ENCODE peak calls at places on chromosomes 7 and 10, in four cellular contexts. E, L, S and H are unnamed samples.
A peak's percentile ranks its signal among the peaks of the same experiment; 100 is the strongest.

GRCh38 chr7:144027974-144028373 is 20.8 kb upstream of the OR2A5 start:
- DNase-seq in E (no peak), L (no peak), S (no peak), H (no peak)

GRCh38 chr10:77586719-77587423 is 50.7 kb downstream of the KCNMA1 start:
- DNase-seq in S (no peak), L (no peak), E (no peak), H (no peak)

GRCh38 chr10:121240556-121240955 is 357.7 kb downstream of the FGFR2 start:
- DNase-seq in L (no peak), E (no peak), S (no peak), H (no peak)

GRCh38 chr10:12943425-12943824 is 58.1 kb downstream of the CCDC3 start:
- DNase-seq in E (peak; percentile 43), S (no peak), L (no peak), H (no peak)

GRCh38 chr7:142859829-142860228 is 5.0 kb downstream of the EPHB6 start:
- DNase-seq in L (no peak), S (no peak), E (no peak), H (no peak)

GRCh38 chr10:61503051-61503450 is 49.9 kb upstream of the TMEM26 start:
- DNase-seq in E (no peak), L (no peak), S (no peak), H (no peak)

GRCh38 chr7:113289140-113289740 is 170.9 kb upstream of the SMIM30 start:
- DNase-seq in E (no peak), S (no peak), L (peak; percentile 36), H (peak; percentile 42)

GRCh38 chr7:65960351-65961074 is 21.5 kb downstream of the GUSB start:
- DNase-seq in S (no peak), L (no peak), E (no peak), H (no peak)

GRCh38 chr7:128347573-128348147 is 4.0 kb upstream of the RBM28 start:
- DNase-seq in E (peak; percentile 61), S (no peak), L (peak; percentile 50), H (peak; percentile 89)

GRCh38 chr7:35695628-35695888 is 623 bp upstream of the HERPUD2 start:
- DNase-seq in L (no peak), S (no peak), E (no peak), H (peak; percentile 40)

GRCh38 chr10:130914377-130914776 is 397.1 kb downstream of the TCERG1L start:
- DNase-seq in S (no peak), E (no peak), L (no peak), H (no peak)

GRCh38 chr7:155861480-155861868 is 49.2 kb upstream of the SHH start:
- DNase-seq in E (peak; percentile 35), L (no peak), S (no peak), H (no peak)

GRCh38 chr7:155860461-155860839 is 48.2 kb upstream of the SHH start:
- DNase-seq in S (no peak), L (no peak), E (peak; percentile 26), H (no peak)

GRCh38 chr7:155862088-155862487 is 49.8 kb upstream of the SHH start:
- DNase-seq in E (no peak), S (no peak), L (no peak), H (no peak)

GRCh38 chr7:155862516-155863257 is 50.4 kb upstream of the SHH start:
- DNase-seq in L (no peak), S (no peak), E (peak; percentile 48), H (no peak)

DNA sequence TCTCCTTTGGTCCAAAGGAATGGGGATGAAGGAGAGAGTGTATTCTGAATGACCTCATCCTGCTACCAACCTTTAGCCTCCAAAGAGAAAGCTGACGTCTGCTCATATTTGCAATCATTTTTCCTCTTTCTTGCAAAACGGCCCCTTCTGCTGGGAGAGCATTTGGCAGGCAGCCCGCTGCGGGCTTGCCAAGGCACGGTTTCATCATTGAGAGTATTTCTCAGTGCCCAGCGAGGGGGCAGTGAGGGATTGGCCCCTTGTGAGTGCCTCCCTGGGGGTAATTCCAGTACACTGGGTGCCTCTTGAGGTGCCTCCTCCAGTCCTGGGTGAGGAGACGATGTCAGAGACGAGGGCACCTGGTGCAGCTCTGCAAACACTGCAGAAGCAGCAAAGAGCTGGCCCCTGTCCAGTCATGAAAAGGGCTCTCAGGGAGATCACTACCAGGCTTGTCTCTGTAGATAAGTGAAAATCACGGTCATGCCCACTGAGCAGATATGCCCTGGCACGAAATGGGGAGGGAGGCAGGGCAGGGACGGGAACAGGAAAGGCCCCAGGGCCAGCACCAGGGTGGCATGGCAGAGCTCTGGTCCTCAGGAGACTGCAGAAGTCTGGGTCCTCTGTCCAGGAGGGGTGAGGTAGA is 48.7 kb upstream of the SHH start:
- DNase-seq in L (no peak), E (no peak), S (no peak), H (no peak)
- TF ChIP-seq TCF12 in L (no peak), E (no peak), S (no peak), H (no peak)

GRCh38 chr7:23254051-23254681 is 7.6 kb downstream of the GPNMB start:
- DNase-seq in L (no peak), E (no peak), S (no peak), H (no peak)
- TF ChIP-seq TCF12 in L (no peak), E (no peak), S (no peak), H (no peak)

DNA sequence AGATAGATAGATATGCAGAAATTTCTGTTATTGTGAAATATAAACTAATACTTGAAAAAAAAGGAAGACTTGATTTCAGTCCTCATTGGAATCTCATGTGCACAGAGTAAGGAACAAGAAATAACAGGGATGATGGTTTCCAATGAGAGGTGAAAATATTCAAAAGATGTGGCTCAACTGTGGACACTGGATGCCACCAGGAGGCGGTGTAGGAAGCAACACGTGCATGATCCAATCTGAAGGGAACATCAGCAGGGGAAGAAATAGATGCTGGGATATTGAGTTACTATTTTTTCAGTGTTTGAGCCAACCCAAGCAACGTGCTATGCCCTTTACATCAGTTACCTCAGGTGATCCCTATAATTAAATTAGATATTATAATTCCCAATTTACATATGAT is 710.8 kb upstream of the LRRTM3 start:
- DNase-seq in E (no peak), S (no peak), L (peak; percentile 4), H (peak; percentile 1)
- TF ChIP-seq TCF12 in E (no peak), S (no peak), L (no peak), H (no peak)

GRCh38 chr10:124983321-124983720 is 41.4 kb downstream of the ZRANB1 start:
- DNase-seq in L (no peak), E (no peak), S (no peak), H (no peak)
- TF ChIP-seq TCF12 in L (no peak), E (no peak), S (no peak), H (no peak)

DNA sequence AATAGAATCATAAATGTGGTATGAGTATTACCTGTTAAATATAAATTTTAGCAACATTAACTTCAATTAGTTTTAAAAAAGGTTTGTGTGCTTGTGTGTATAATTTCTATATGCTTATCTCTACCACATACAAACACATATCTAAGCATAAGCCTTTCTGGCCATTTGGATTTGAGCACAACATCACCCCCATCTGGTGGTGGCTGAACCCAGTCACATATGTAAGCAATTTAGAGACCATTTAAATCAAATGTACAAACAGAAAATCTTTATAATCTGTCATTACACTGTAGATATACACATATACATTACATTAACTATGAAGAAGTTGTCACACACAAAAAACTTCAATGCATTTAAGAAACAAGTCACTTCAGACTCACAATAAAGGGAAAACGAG is 31.7 kb downstream of the GPR22 start:
- DNase-seq in E (no peak), S (no peak), L (peak; percentile 36), H (peak; percentile 56)
- TF ChIP-seq TCF12 in E (no peak), S (no peak), L (no peak), H (peak; percentile 67)